ENCODE peak calls at places on chromosomes 3 and 15, in six cellular contexts. T, H, L, G, A and N are unnamed samples.

GRCh38 chr3:107413264-107413663 is 36.0 kb downstream of the CCDC54 start:
- DNase-seq in L (no peak), T (no peak), H (no peak), A (no peak), G (no peak), N (no peak)

GRCh38 chr15:73069109-73069508 is 16.8 kb downstream of the NEO1 start:
- DNase-seq in T (no peak), L (no peak), G (no peak), H (no peak), A (no peak), N (no peak)

GRCh38 chr3:130463221-130463620 is 53.8 kb upstream of the COL6A6 start:
- DNase-seq in A (no peak), H (no peak), L (no peak), T (no peak), G (no peak), N (no peak)

GRCh38 chr3:50088725-50089602 is at the start of gene RBM5:
- DNase-seq in L (peak), T (peak), G (peak), A (peak), H (peak), N (peak)

GRCh38 chr3:42507252-42507651 is 4.8 kb downstream of the VIPR1 start:
- DNase-seq in G (no peak), T (no peak), L (peak), H (no peak), A (no peak), N (no peak)

GRCh38 chr15:33114484-33114767 is 80.1 kb downstream of the FMN1 start:
- DNase-seq in A (no peak), L (no peak), H (no peak), G (peak), T (peak), N (no peak)

GRCh38 chr15:58110999-58111717 is 27.0 kb upstream of the AQP9 start:
- DNase-seq in L (no peak), G (no peak), T (no peak), H (no peak), A (no peak), N (no peak)

GRCh38 chr15:99312794-99313193 is 61.5 kb downstream of the LRRC28 start:
- DNase-seq in H (no peak), T (no peak), A (no peak), L (no peak), G (no peak), N (no peak)

GRCh38 chr3:11924518-11924917 is 77.8 kb upstream of the TAMM41 start:
- DNase-seq in H (no peak), L (no peak), A (no peak), T (no peak), G (no peak), N (no peak)

GRCh38 chr3:111676177-111677021 is 81.3 kb upstream of the ZBED2 start:
- DNase-seq in G (peak), H (no peak), A (no peak), T (no peak), L (peak), N (no peak)

GRCh38 chr15:48565560-48566482 is 79.7 kb downstream of the FBN1 start:
- DNase-seq in A (no peak), G (peak), T (peak), L (no peak), H (no peak), N (no peak)

GRCh38 chr3:40800343-40800742 is 275.6 kb downstream of the ZNF621 start:
- DNase-seq in G (peak), H (no peak), T (peak), A (no peak), L (peak), N (peak)